ENCODE peak calls at places on chromosomes 7 and 10, in seven cellular contexts. B is GM12892, N is K562, W is GM12878, E is H1, U is SK-N-SH, Q is HepG2. I is an unnamed sample.

GRCh38 chr10:132738454-132739224 is 47.3 kb downstream of the NKX6-2 start:
- DNase-seq in B (no peak), N (no peak), W (no peak), E (no peak), U (no peak), Q (no peak), I (no peak)

GRCh38 chr10:2921956-2922680 is 145.2 kb upstream of the PFKP start:
- DNase-seq in B (no peak), N (no peak), W (no peak), E (no peak), U (peak; percentile 56), Q (no peak), I (no peak)

GRCh38 chr7:7719235-7719634 is 828 bp upstream of the RPA3 start:
- DNase-seq in B (peak; percentile 27), N (no peak), W (peak; percentile 77), E (no peak), U (peak; percentile 47), Q (peak; percentile 37), I (peak; percentile 32)

GRCh38 chr10:86286591-86287421 is 79.8 kb downstream of the GRID1 start:
- DNase-seq in B (no peak), N (no peak), W (no peak), E (peak; percentile 29), U (peak; percentile 3), Q (no peak), I (no peak)

GRCh38 chr7:28042721-28043120 is 137.9 kb downstream of the JAZF1 start:
- DNase-seq in B (no peak), N (no peak), W (no peak), E (no peak), U (no peak), Q (no peak), I (no peak)

GRCh38 chr10:113097046-113097415 is 147.0 kb downstream of the TCF7L2 start:
- DNase-seq in B (no peak), N (no peak), W (no peak), E (no peak), U (no peak), Q (no peak), I (no peak)

GRCh38 chr7:28433604-28434254 is 21.4 kb downstream of the CREB5 start:
- DNase-seq in B (no peak), N (no peak), W (no peak), E (peak; percentile 43), U (peak; percentile 46), Q (no peak), I (no peak)

GRCh38 chr7:142770720-142771352 is at the start of gene PRSS2:
- DNase-seq in B (no peak), N (no peak), W (peak; percentile 12), E (no peak), U (no peak), Q (no peak), I (no peak)

GRCh38 chr7:156527458-156527890 is 113.1 kb upstream of the RNF32 start:
- DNase-seq in B (no peak), N (no peak), W (no peak), E (peak; percentile 6), U (no peak), Q (peak; percentile 62), I (no peak)

GRCh38 chr7:143013897-143014296 is 13.0 kb downstream of the OR9A2 start:
- DNase-seq in B (no peak), N (no peak), W (no peak), E (no peak), U (no peak), Q (no peak), I (no peak)

GRCh38 chr10:85138046-85138445 is 809.7 kb downstream of the CCSER2 start:
- DNase-seq in B (no peak), N (no peak), W (no peak), E (no peak), U (no peak), Q (no peak), I (no peak)

GRCh38 chr10:819326-819725 is 112.2 kb downstream of the LARP4B start:
- DNase-seq in B (no peak), N (no peak), W (no peak), E (no peak), U (no peak), Q (no peak), I (no peak)

GRCh38 chr7:119270045-119270464 is 1002.9 kb upstream of the KCND2 start:
- DNase-seq in B (no peak), N (peak; percentile 42), W (no peak), E (peak; percentile 59), U (peak; percentile 47), Q (peak; percentile 66), I (peak; percentile 6)

GRCh38 chr10:113385021-113385975 is 167.6 kb upstream of the HABP2 start:
- DNase-seq in B (no peak), N (peak; percentile 19), W (no peak), E (peak; percentile 71), U (peak; percentile 74), Q (peak; percentile 71), I (peak; percentile 20)

GRCh38 chr7:104891949-104892348 is 122.1 kb upstream of the KMT2E start:
- DNase-seq in B (no peak), N (no peak), W (no peak), E (no peak), U (no peak), Q (no peak), I (no peak)

GRCh38 chr7:135763261-135763660 is 14.6 kb upstream of the FAM180A start:
- DNase-seq in B (no peak), N (no peak), W (no peak), E (no peak), U (no peak), Q (no peak), I (no peak)

GRCh38 chr10:46228076-46229071 is 58.4 kb upstream of the ANTXRL start:
- DNase-seq in B (peak; percentile 57), N (peak; percentile 79), W (no peak), E (peak; percentile 87), U (peak; percentile 87), Q (peak; percentile 69), I (peak; percentile 59)

GRCh38 chr10:86613905-86614304 is 40.4 kb upstream of the OPN4 start:
- DNase-seq in B (no peak), N (no peak), W (no peak), E (peak; percentile 7), U (no peak), Q (no peak), I (no peak)

GRCh38 chr10:124647421-124648130 is 96.6 kb downstream of the FAM53B start:
- DNase-seq in B (peak; percentile 78), N (peak; percentile 60), W (peak; percentile 50), E (no peak), U (peak; percentile 64), Q (peak; percentile 24), I (peak; percentile 64)

GRCh38 chr7:128914566-128915151 is 4.2 kb upstream of the KCP start:
- DNase-seq in B (no peak), N (no peak), W (no peak), E (peak; percentile 61), U (peak; percentile 45), Q (no peak), I (no peak)

GRCh38 chr10:130016095-130016494 is 52.0 kb upstream of the EBF3 start:
- DNase-seq in B (no peak), N (no peak), W (no peak), E (no peak), U (no peak), Q (no peak), I (no peak)

GRCh38 chr7:1666779-1667565 is 3.1 kb upstream of the ELFN1 start:
- DNase-seq in B (peak; percentile 42), N (no peak), W (no peak), E (peak; percentile 58), U (peak; percentile 86), Q (no peak), I (no peak)
- TF ChIP-seq TAF1 in B (no peak), N (no peak), W (no peak), E (no peak), U (no peak), Q (no peak), I (no peak)

GRCh38 chr10:119539359-119539651 is 3.2 kb downstream of the RGS10 start:
- DNase-seq in B (no peak), N (no peak), W (no peak), E (no peak), U (no peak), Q (no peak), I (no peak)

GRCh38 chr10:119537953-119538630 is 4.4 kb downstream of the RGS10 start:
- DNase-seq in B (no peak), N (no peak), W (no peak), E (no peak), U (no peak), Q (no peak), I (no peak)

GRCh38 chr10:119540038-119540437 is 2.5 kb downstream of the RGS10 start:
- DNase-seq in B (no peak), N (no peak), W (no peak), E (no peak), U (no peak), Q (no peak), I (no peak)

GRCh38 chr10:119541046-119541445 is 1.5 kb downstream of the RGS10 start:
- DNase-seq in B (no peak), N (no peak), W (no peak), E (no peak), U (no peak), Q (no peak), I (no peak)

DNA sequence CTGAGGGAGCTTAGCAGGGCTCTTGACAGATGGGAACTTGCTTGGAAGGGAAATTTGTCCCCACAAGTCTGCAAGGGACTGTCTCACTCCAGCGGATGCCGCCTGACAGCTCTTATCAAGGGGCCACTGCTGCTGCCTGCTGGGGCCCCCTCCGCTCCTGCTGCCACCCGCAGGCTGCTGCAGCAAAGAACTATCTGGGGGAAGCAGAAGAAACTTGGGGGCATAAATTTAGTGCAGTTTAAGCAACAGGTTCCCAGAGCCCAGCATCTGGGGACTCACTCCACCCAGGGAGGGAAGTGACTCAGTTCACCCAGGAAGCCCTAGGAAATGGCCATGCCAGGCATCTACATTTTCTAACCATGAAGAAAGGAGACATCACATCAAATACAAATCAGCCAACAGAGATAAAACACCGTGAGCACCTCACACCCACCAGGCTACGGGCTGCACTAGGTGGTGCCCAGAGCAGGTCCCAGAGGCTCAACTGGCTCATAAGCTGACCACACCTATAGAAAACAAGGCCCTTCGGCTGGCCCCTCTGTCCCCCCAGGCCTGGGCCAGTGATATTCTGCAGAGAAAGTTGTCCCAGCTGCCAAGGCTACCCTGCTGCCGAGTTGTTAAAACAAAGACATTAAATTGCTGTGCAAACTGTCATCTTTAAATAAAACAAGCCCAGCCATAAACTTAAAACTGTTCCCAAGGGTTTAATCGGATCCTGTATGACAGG is 3.7 kb downstream of the RGS10 start:
- DNase-seq in B (no peak), N (peak; percentile 33), W (no peak), E (no peak), U (no peak), Q (no peak), I (no peak)
- TF ChIP-seq TAF1 in B (no peak), N (no peak), W (no peak), E (no peak), U (no peak), Q (no peak), I (no peak)

DNA sequence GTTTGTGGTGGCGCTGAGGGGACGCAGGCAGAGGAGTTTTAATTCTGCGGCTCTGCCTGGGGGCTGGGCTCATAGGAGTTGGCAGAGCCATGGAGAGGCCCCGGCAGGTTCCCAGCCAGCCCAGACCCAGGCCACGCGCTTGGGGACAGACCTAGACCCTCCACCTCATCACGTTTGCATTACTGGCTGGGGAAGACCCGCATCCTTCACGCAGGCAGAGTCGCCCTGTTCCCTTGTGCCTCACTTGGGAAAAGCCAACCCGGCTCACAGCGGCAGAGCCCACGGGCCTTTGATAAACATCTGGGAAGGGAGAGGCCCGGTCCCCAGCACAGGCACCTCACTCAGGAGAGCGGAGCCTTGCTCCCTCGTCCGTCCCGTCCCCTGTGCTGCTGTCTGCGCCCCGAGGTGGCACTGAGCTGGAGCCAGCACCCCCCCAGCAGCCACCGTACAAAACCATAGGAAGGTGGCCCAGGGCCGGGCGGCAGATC is 112.9 kb downstream of the CYTH3 start:
- DNase-seq in B (no peak), N (no peak), W (no peak), E (no peak), U (peak; percentile 75), Q (no peak), I (no peak)
- TF ChIP-seq TAF1 in B (no peak), N (no peak), W (no peak), E (no peak), U (no peak), Q (no peak), I (no peak)

GRCh38 chr10:110852255-110852896 is 19.4 kb upstream of the PDCD4 start:
- DNase-seq in B (no peak), N (no peak), W (no peak), E (peak; percentile 38), U (no peak), Q (peak; percentile 59), I (no peak)
- TF ChIP-seq TAF1 in B (no peak), N (no peak), W (no peak), E (no peak), U (no peak), Q (no peak), I (no peak)

I was measured in GM12891.